ENCODE peak calls at places on chromosomes 1 and 21, in six cellular contexts. J is RCC 7860; V is HFFc6; H is activated T-helper 1 cell treated with Interleukin-2 at 50 U/mL for 16 hours; F is activated naive CD8-positive, alpha-beta T cell treated with anti-CD3 and anti-CD28 coated beads, Interleukin-2, amount 50 U/mL, for 24 hours; P is effector CD4-positive, alpha-beta T cell. L is an unnamed sample.
A peak's percentile ranks its signal among the peaks of the same experiment; 100 is the strongest.

GRCh38 chr1:215599418-215599817 is 32.3 kb downstream of the KCTD3 start:
- DNase-seq in V (peak; percentile 71), P (no peak), H (no peak), J (no peak), F (no peak), L (no peak)

GRCh38 chr1:172887162-172887561 is 163.6 kb downstream of the TNFSF18 start:
- DNase-seq in H (no peak), P (no peak), V (no peak), F (no peak), J (no peak), L (no peak)

GRCh38 chr1:64470670-64471217 is 815 bp downstream of the CACHD1 start:
- DNase-seq in J (no peak), H (no peak), V (no peak), F (peak; percentile 16), P (no peak), L (peak; percentile 67)

GRCh38 chr1:226255380-226255779 is 31.9 kb downstream of the MIXL1 start:
- DNase-seq in F (no peak), H (no peak), V (no peak), J (no peak), P (no peak), L (no peak)

GRCh38 chr1:8047686-8048522 is 21.8 kb upstream of the ERRFI1 start:
- DNase-seq in P (no peak), F (no peak), J (peak; percentile 81), V (peak; percentile 74), H (no peak), L (no peak)

GRCh38 chr21:42059141-42059540 is 12.0 kb upstream of the UMODL1 start:
- DNase-seq in F (no peak), V (no peak), J (no peak), P (no peak), H (no peak), L (no peak)

GRCh38 chr1:112320035-112320429 is 76.0 kb upstream of the CTTNBP2NL start:
- DNase-seq in H (no peak), V (no peak), F (no peak), J (no peak), P (no peak), L (no peak)

GRCh38 chr1:24652382-24652781 is 9.3 kb downstream of the SRRM1 start:
- DNase-seq in H (no peak), V (no peak), F (no peak), J (no peak), P (no peak), L (no peak)

GRCh38 chr1:4975856-4976255 is 321.4 kb downstream of the AJAP1 start:
- DNase-seq in J (no peak), V (no peak), H (no peak), F (no peak), P (no peak), L (no peak)

GRCh38 chr21:45491623-45492022 is 50.6 kb downstream of the SLC19A1 start:
- DNase-seq in J (no peak), H (no peak), P (no peak), F (no peak), V (no peak), L (no peak)

GRCh38 chr1:51378871-51379270 is 48.5 kb upstream of the TTC39A start:
- DNase-seq in H (no peak), J (no peak), F (no peak), V (no peak), P (no peak), L (no peak)

GRCh38 chr1:186983327-186983726 is 154.6 kb downstream of the PLA2G4A start:
- DNase-seq in J (no peak), P (no peak), F (no peak), V (no peak), H (no peak), L (no peak)

GRCh38 chr1:185439727-185440415 is 122.8 kb upstream of the IVNS1ABP start:
- DNase-seq in F (no peak), J (peak; percentile 69), V (peak; percentile 92), P (no peak), H (peak; percentile 3), L (no peak)

GRCh38 chr1:66354311-66354922 is 179.5 kb upstream of the SGIP1 start:
- DNase-seq in V (peak; percentile 45), F (no peak), P (no peak), H (no peak), J (no peak), L (no peak)

GRCh38 chr1:32345289-32345827 is 9.3 kb upstream of the MARCKSL1 start:
- DNase-seq in H (no peak), F (no peak), P (no peak), J (no peak), V (no peak), L (no peak)

GRCh38 chr1:15584489-15585363 is at the start of gene AGMAT:
- DNase-seq in P (peak; percentile 19), F (peak; percentile 73), H (peak; percentile 25), V (no peak), J (no peak), L (peak; percentile 68)

GRCh38 chr1:7538849-7539771 is 232.0 kb upstream of the VAMP3 start:
- DNase-seq in P (no peak), H (no peak), V (no peak), F (no peak), J (no peak), L (no peak)

GRCh38 chr1:24493785-24494184 is 8.9 kb upstream of the RCAN3 start:
- DNase-seq in V (no peak), J (no peak), P (no peak), F (no peak), H (no peak), L (no peak)

GRCh38 chr1:88877382-88877825 is 14.0 kb downstream of the GTF2B start:
- DNase-seq in H (no peak), J (peak; percentile 35), V (peak; percentile 28), F (no peak), P (no peak), L (no peak)

GRCh38 chr1:150912623-150913022 is 13.5 kb upstream of the SETDB1 start:
- DNase-seq in F (no peak), P (no peak), J (no peak), V (no peak), H (no peak), L (no peak)

GRCh38 chr1:50995651-50996050 is 25.6 kb downstream of the CDKN2C start:
- DNase-seq in F (no peak), J (no peak), H (no peak), P (no peak), V (no peak), L (no peak)

GRCh38 chr21:39258207-39258606 is 55.2 kb downstream of the BRWD1 start:
- DNase-seq in F (no peak), H (no peak), J (no peak), P (no peak), V (no peak), L (no peak)

GRCh38 chr21:15249285-15249993 is 184.6 kb upstream of the NRIP1 start:
- DNase-seq in F (no peak), J (no peak), V (no peak), P (no peak), H (no peak), L (no peak)

GRCh38 chr1:162709870-162710269 is 77.6 kb downstream of the DDR2 start:
- DNase-seq in H (no peak), F (no peak), J (no peak), P (no peak), V (peak; percentile 17), L (no peak)

GRCh38 chr1:24210195-24210627 is 23.1 kb upstream of the IFNLR1 start:
- DNase-seq in F (no peak), H (no peak), J (no peak), P (no peak), V (no peak), L (no peak)

GRCh38 chr1:78490861-78491310 is at the start of gene PTGFR:
- DNase-seq in F (no peak), V (peak; percentile 31), J (peak; percentile 52), P (no peak), H (no peak), L (peak; percentile 50)

GRCh38 chr1:67696708-67697107 is 11.7 kb downstream of the GADD45A start:
- DNase-seq in H (no peak), V (no peak), P (no peak), J (no peak), F (no peak), L (no peak)

GRCh38 chr1:184905601-184906322 is 68.5 kb downstream of the NIBAN1 start:
- DNase-seq in P (no peak), V (no peak), J (no peak), H (no peak), F (no peak), L (no peak)